ENCODE peak calls at places on chromosomes 6 and 20, in six cellular contexts. Z is IMR-90, S is neuronal stem cell, J is H1, A is H9, V is mesenchymal stem cell. D is an unnamed sample.

GRCh38 chr20:5531318-5532081 is 214.7 kb upstream of the PROKR2 start:
- DNase-seq in Z (peak; percentile 35), S (no peak), J (no peak), A (no peak), V (peak; percentile 57), D (no peak)

GRCh38 chr6:52598123-52598823 is 21.4 kb upstream of the TRAM2 start:
- DNase-seq in Z (peak; percentile 74), S (peak; percentile 62), J (peak; percentile 87), A (peak; percentile 89), V (peak; percentile 80), D (peak; percentile 96)

GRCh38 chr6:158703121-158703839 is 53.4 kb downstream of the SYTL3 start:
- DNase-seq in Z (no peak), S (no peak), J (no peak), A (no peak), V (no peak), D (no peak)

GRCh38 chr6:150346346-150346745 is 22.5 kb upstream of the IYD start:
- DNase-seq in Z (no peak), S (no peak), J (no peak), A (no peak), V (no peak), D (no peak)

GRCh38 chr20:18287546-18287914 is 797 bp upstream of the ZNF133 start:
- DNase-seq in Z (no peak), S (no peak), J (no peak), A (no peak), V (no peak), D (no peak)

GRCh38 chr20:16363832-16364687 is 209.2 kb downstream of the KIF16B start:
- DNase-seq in Z (no peak), S (no peak), J (no peak), A (no peak), V (no peak), D (no peak)

GRCh38 chr6:78935561-78935960 is 68.2 kb downstream of the IRAK1BP1 start:
- DNase-seq in Z (no peak), S (no peak), J (no peak), A (no peak), V (no peak), D (no peak)

GRCh38 chr6:63340351-63340750 is 20.6 kb upstream of the LGSN start:
- DNase-seq in Z (no peak), S (no peak), J (no peak), A (no peak), V (no peak), D (no peak)

GRCh38 chr20:45383131-45383530 is 5.0 kb upstream of the TP53TG5 start:
- DNase-seq in Z (peak; percentile 47), S (no peak), J (no peak), A (no peak), V (no peak), D (no peak)

GRCh38 chr20:63439866-63440265 is 32.6 kb downstream of the KCNQ2 start:
- DNase-seq in Z (no peak), S (no peak), J (no peak), A (no peak), V (no peak), D (no peak)

GRCh38 chr20:51388227-51388626 is 154.3 kb downstream of the NFATC2 start:
- DNase-seq in Z (peak; percentile 66), S (no peak), J (no peak), A (no peak), V (no peak), D (no peak)

GRCh38 chr20:62452475-62453095 is 23.2 kb downstream of the GATA5 start:
- DNase-seq in Z (no peak), S (no peak), J (no peak), A (no peak), V (no peak), D (no peak)

GRCh38 chr6:43347021-43347420 is 22.4 kb downstream of the ZNF318 start:
- DNase-seq in Z (no peak), S (no peak), J (no peak), A (no peak), V (no peak), D (no peak)

GRCh38 chr6:38755207-38755606 is 40.1 kb downstream of the DNAH8 start:
- DNase-seq in Z (no peak), S (no peak), J (no peak), A (no peak), V (no peak), D (no peak)

GRCh38 chr6:7545509-7546369 is 4.3 kb downstream of the DSP start:
- DNase-seq in Z (peak; percentile 50), S (no peak), J (no peak), A (no peak), V (peak; percentile 39), D (peak; percentile 27)

GRCh38 chr20:62782149-62782892 is 14.0 kb upstream of the MRGBP start:
- DNase-seq in Z (no peak), S (no peak), J (no peak), A (peak; percentile 72), V (no peak), D (no peak)

GRCh38 chr20:48283470-48284110 is 498.3 kb upstream of the SULF2 start:
- DNase-seq in Z (peak; percentile 93), S (no peak), J (no peak), A (no peak), V (no peak), D (no peak)

GRCh38 chr20:60921021-60921622 is 330.9 kb upstream of the CDH4 start:
- DNase-seq in Z (peak; percentile 8), S (no peak), J (no peak), A (peak; percentile 51), V (no peak), D (peak; percentile 7)

GRCh38 chr20:52105573-52106422 is 85.8 kb downstream of the ZFP64 start:
- DNase-seq in Z (peak; percentile 23), S (peak; percentile 54), J (peak; percentile 96), A (peak; percentile 98), V (peak; percentile 38), D (peak; percentile 89)

GRCh38 chr20:53034899-53035298 is 62.7 kb downstream of the TSHZ2 start:
- DNase-seq in Z (no peak), S (no peak), J (no peak), A (no peak), V (no peak), D (peak; percentile 39)

GRCh38 chr20:56945057-56945456 is 316.0 kb downstream of the TFAP2C start:
- DNase-seq in Z (no peak), S (no peak), J (no peak), A (no peak), V (no peak), D (no peak)

GRCh38 chr20:58523916-58524315 is 8.7 kb upstream of the APCDD1L start:
- DNase-seq in Z (peak; percentile 49), S (no peak), J (no peak), A (no peak), V (peak; percentile 8), D (no peak)

GRCh38 chr6:35018184-35018523 is 123.0 kb downstream of the TCP11 start:
- DNase-seq in Z (no peak), S (no peak), J (no peak), A (no peak), V (no peak), D (no peak)
- H3K4me2 ChIP-seq in Z (peak overlapping the region; percentile 62), S (no peak overlapping the region), J (no peak overlapping the region), A (no peak overlapping the region), V (no peak overlapping the region), D (no peak overlapping the region)

GRCh38 chr20:37523012-37523391 is 2.0 kb downstream of the NNAT start:
- DNase-seq in Z (no peak), S (no peak), J (no peak), A (no peak), V (no peak), D (no peak)

GRCh38 chr20:37524859-37525708 is 2.6 kb downstream of the BLCAP start:
- DNase-seq in Z (peak; percentile 21), S (no peak), J (no peak), A (no peak), V (no peak), D (no peak)

GRCh38 chr20:37522258-37523011 is 1.4 kb downstream of the NNAT start:
- DNase-seq in Z (peak; percentile 35), S (no peak), J (peak; percentile 57), A (peak; percentile 69), V (peak; percentile 32), D (peak; percentile 82)

GRCh38 chr20:37525810-37526209 is 1.9 kb downstream of the BLCAP start:
- DNase-seq in Z (no peak), S (no peak), J (no peak), A (no peak), V (no peak), D (no peak)

GRCh38 chr20:37524221-37524700 is 3.2 kb downstream of the NNAT start:
- DNase-seq in Z (no peak), S (no peak), J (no peak), A (no peak), V (no peak), D (no peak)
- H3K4ac ChIP-seq in Z (no peak overlapping the region), S (no peak overlapping the region), J (no peak overlapping the region), A (no peak overlapping the region), V (no peak overlapping the region), D (no peak overlapping the region)

DNA sequence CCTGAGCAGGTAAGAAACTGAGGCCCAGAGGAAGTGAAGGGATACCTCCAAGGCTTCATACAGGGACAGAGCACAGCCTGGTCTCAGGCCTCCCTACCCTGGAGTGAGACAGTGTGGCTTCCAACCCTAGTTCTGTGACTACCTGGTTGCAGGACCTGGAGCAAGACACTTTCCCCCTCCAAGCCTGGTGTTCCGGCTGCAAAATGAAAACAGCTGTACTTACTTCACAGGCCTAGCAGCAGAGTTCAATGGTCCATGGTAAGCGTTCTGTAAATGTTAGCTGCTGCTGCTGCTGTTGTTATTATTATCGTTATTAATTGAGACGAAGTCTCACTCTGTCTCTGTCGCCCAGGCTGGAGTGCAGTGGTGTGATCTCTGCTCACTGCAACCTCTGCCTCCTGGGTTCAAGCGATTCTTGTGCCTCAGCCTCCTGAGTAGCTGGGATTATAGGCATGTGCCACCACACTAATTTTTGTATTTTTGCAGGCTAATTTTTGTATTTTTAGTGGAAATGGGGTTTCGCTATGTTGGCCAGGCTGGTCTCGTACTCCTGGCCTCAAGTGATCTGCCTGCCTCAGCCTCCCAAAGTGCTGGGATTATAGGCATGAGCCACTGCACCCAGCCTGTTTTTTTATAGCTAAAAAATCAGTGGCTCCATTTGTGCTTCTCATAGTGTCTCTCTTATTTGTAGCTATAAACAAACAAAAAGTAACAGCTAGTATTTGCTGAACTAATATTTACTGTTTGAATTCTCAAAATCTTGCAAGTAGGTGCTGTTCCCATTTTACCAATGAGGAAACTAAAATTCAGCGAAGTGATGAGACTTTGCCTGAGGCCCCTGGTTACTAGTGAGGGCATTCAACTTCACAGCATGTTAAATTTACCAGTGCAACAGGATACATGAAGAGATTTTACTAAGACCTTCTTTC is 41.9 kb downstream of the COX4I2 start:
- DNase-seq in Z (no peak), S (no peak), J (no peak), A (no peak), V (no peak), D (no peak)
- H2AK5ac ChIP-seq in Z (peak overlapping the region; percentile 77), S (peak overlapping the region; percentile 5), J (no peak overlapping the region), A (no peak overlapping the region), V (peak overlapping the region; percentile 83), D (no peak overlapping the region)

GRCh38 chr6:28335564-28336283 is at the start of gene ZSCAN31:
- DNase-seq in Z (peak; percentile 99), S (peak; percentile 90), J (peak; percentile 89), A (peak; percentile 92), V (peak; percentile 99), D (peak; percentile 99)

GRCh38 chr6:28333047-28333446 is 2.9 kb downstream of the ZSCAN31 start:
- DNase-seq in Z (no peak), S (no peak), J (no peak), A (no peak), V (no peak), D (no peak)

GRCh38 chr6:28335040-28335563 is 846 bp downstream of the ZSCAN31 start:
- DNase-seq in Z (no peak), S (no peak), J (no peak), A (peak; percentile 97), V (no peak), D (no peak)

GRCh38 chr6:28333599-28334018 is 2.3 kb downstream of the ZSCAN31 start:
- DNase-seq in Z (no peak), S (no peak), J (no peak), A (no peak), V (no peak), D (no peak)

GRCh38 chr6:28334272-28335039 is 1.5 kb downstream of the ZSCAN31 start:
- DNase-seq in Z (no peak), S (no peak), J (no peak), A (no peak), V (no peak), D (no peak)
- H3K4me2 ChIP-seq in Z (no peak overlapping the region), S (no peak overlapping the region), J (peak overlapping the region; percentile 81), A (peak overlapping the region; percentile 87), V (peak overlapping the region; percentile 26), D (no peak overlapping the region)

D was measured in mesendoderm.